ENCODE peak calls at places on chromosome 10, in seven cellular contexts. S, E, W, N, Y, I and M are unnamed samples.

GRCh38 chr10:11209810-11210141 is 192.1 kb downstream of the CELF2 start:
- DNase-seq in I (no peak), Y (peak), E (no peak), S (no peak), W (peak), N (no peak), M (no peak)

GRCh38 chr10:78688945-78689935 is 379.5 kb upstream of the ZMIZ1 start:
- DNase-seq in W (peak), E (no peak), S (no peak), I (no peak), N (no peak), Y (no peak), M (no peak)

GRCh38 chr10:69455009-69455763 is 3.9 kb downstream of the TSPAN15 start:
- DNase-seq in W (no peak), Y (no peak), E (no peak), S (no peak), N (no peak), I (no peak), M (no peak)

GRCh38 chr10:2933041-2933440 is 134.3 kb upstream of the PFKP start:
- DNase-seq in N (no peak), W (peak), S (no peak), Y (no peak), E (no peak), I (no peak), M (no peak)

GRCh38 chr10:42951486-42952251 is 125.2 kb upstream of the RET start:
- DNase-seq in E (no peak), S (no peak), W (no peak), I (peak), N (peak), Y (no peak), M (no peak)

GRCh38 chr10:79019961-79020491 is 48.7 kb upstream of the ZMIZ1 start:
- DNase-seq in W (no peak), E (no peak), S (no peak), N (no peak), I (peak), Y (no peak), M (peak)

GRCh38 chr10:52639652-52640051 is 132.9 kb downstream of the MBL2 start:
- DNase-seq in S (no peak), W (no peak), I (no peak), N (no peak), E (no peak), Y (no peak), M (no peak)

GRCh38 chr10:43037942-43038782 is 38.7 kb upstream of the RET start:
- DNase-seq in I (no peak), N (peak), Y (no peak), S (no peak), W (no peak), E (no peak), M (no peak)

GRCh38 chr10:50538473-50539398 is 85.0 kb downstream of the SGMS1 start:
- DNase-seq in W (peak), Y (no peak), E (no peak), S (peak), N (no peak), I (no peak), M (no peak)

GRCh38 chr10:131233611-131234258 is 77.8 kb downstream of the TCERG1L start:
- DNase-seq in W (no peak), S (no peak), N (no peak), Y (no peak), I (no peak), E (no peak), M (no peak)

GRCh38 chr10:80277567-80278250 is 11.7 kb downstream of the MAT1A start:
- DNase-seq in W (no peak), I (no peak), Y (no peak), N (peak), S (no peak), E (no peak), M (no peak)

GRCh38 chr10:119737827-119738226 is 12.0 kb downstream of the INPP5F start:
- DNase-seq in S (peak), E (peak), N (no peak), I (no peak), Y (no peak), W (no peak), M (peak)

GRCh38 chr10:61939575-61940301 is 38.2 kb downstream of the ARID5B start:
- DNase-seq in S (no peak), Y (no peak), E (peak), N (no peak), I (no peak), W (no peak), M (peak)

GRCh38 chr10:130737622-130738021 is 573.9 kb downstream of the TCERG1L start:
- DNase-seq in W (no peak), E (no peak), N (no peak), Y (no peak), I (no peak), S (no peak), M (no peak)

GRCh38 chr10:70130878-70131559 is 1.6 kb downstream of the AIFM2 start:
- DNase-seq in N (no peak), S (no peak), W (no peak), Y (no peak), I (no peak), E (peak), M (peak)

GRCh38 chr10:79346012-79346340 is 1.3 kb upstream of the PPIF start:
- DNase-seq in I (no peak), E (no peak), N (peak), W (no peak), S (no peak), Y (no peak), M (no peak)

GRCh38 chr10:77592946-77593636 is 44.5 kb downstream of the KCNMA1 start:
- DNase-seq in Y (no peak), E (peak), I (no peak), W (no peak), N (no peak), S (no peak), M (peak)

GRCh38 chr10:29657719-29658274 is 23.0 kb upstream of the SVIL start:
- DNase-seq in W (no peak), Y (peak), E (no peak), S (no peak), N (no peak), I (no peak), M (no peak)

GRCh38 chr10:43048301-43049051 is 28.4 kb upstream of the RET start:
- DNase-seq in W (no peak), Y (no peak), I (no peak), S (no peak), N (no peak), E (peak), M (peak)

GRCh38 chr10:43576062-43576461 is 1.6 kb upstream of the ZNF239 start:
- DNase-seq in S (no peak), Y (no peak), E (no peak), W (no peak), I (no peak), N (no peak), M (no peak)

GRCh38 chr10:4527281-4527960 is 298.6 kb upstream of the AKR1E2 start:
- DNase-seq in E (peak), I (no peak), N (no peak), S (no peak), W (no peak), Y (no peak), M (peak)

GRCh38 chr10:116771891-116772290 is 29.5 kb upstream of the HSPA12A start:
- DNase-seq in Y (no peak), S (no peak), N (no peak), E (no peak), W (no peak), I (no peak), M (no peak)

GRCh38 chr10:130775311-130775710 is 536.2 kb downstream of the TCERG1L start:
- DNase-seq in I (no peak), W (no peak), S (no peak), Y (no peak), E (no peak), N (no peak), M (no peak)